ENCODE peak calls at places on chromosomes 16 and 17, in nine cellular contexts. G, B, N, J, S, E, K, Q and I are unnamed samples.

GRCh38 chr16:2473425-2473926 is 1.5 kb upstream of the TBC1D24 start:
- DNase-seq in G (peak; percentile 59), B (no peak), N (no peak), J (no peak), S (no peak), E (no peak), K (no peak), Q (no peak), I (no peak)

GRCh38 chr16:5005916-5006315 is 27.8 kb downstream of the NAGPA start:
- DNase-seq in G (no peak), B (no peak), N (no peak), J (no peak), S (no peak), E (no peak), K (no peak), Q (no peak), I (no peak)

GRCh38 chr17:51540151-51540550 is 279.8 kb downstream of the UTP18 start:
- DNase-seq in G (no peak), B (no peak), N (no peak), J (no peak), S (no peak), E (no peak), K (no peak), Q (no peak), I (no peak)

GRCh38 chr16:31354394-31355291 is at the start of gene ITGAX:
- DNase-seq in G (no peak), B (peak; percentile 92), N (no peak), J (peak; percentile 4), S (peak; percentile 77), E (peak; percentile 62), K (peak; percentile 90), Q (peak; percentile 74), I (no peak)

GRCh38 chr16:49608801-49609200 is 235.2 kb downstream of the C16orf78 start:
- DNase-seq in G (peak; percentile 8), B (no peak), N (no peak), J (peak; percentile 74), S (peak; percentile 63), E (peak; percentile 60), K (peak; percentile 25), Q (no peak), I (no peak)

GRCh38 chr16:58503166-58503862 is 3.4 kb downstream of the NDRG4 start:
- DNase-seq in G (no peak), B (no peak), N (no peak), J (no peak), S (no peak), E (no peak), K (peak; percentile 62), Q (peak; percentile 28), I (no peak)

GRCh38 chr17:82668631-82669099 is 20.4 kb upstream of the WDR45B start:
- DNase-seq in G (peak; percentile 73), B (peak; percentile 89), N (peak; percentile 50), J (peak; percentile 25), S (peak; percentile 73), E (peak; percentile 81), K (no peak), Q (peak; percentile 79), I (no peak)

GRCh38 chr16:87465306-87465705 is 27.5 kb downstream of the ZCCHC14 start:
- DNase-seq in G (no peak), B (peak; percentile 91), N (peak; percentile 74), J (peak; percentile 93), S (peak; percentile 89), E (peak; percentile 79), K (peak; percentile 95), Q (peak; percentile 80), I (peak; percentile 66)

GRCh38 chr17:65131946-65132345 is 5.2 kb upstream of the RGS9 start:
- DNase-seq in G (no peak), B (no peak), N (peak; percentile 95), J (peak; percentile 57), S (no peak), E (peak; percentile 59), K (no peak), Q (peak; percentile 59), I (no peak)

GRCh38 chr16:8644513-8645140 is 23.1 kb downstream of the METTL22 start:
- DNase-seq in G (no peak), B (peak; percentile 75), N (no peak), J (no peak), S (no peak), E (no peak), K (no peak), Q (peak; percentile 53), I (no peak)
- TF ChIP-seq CTCF in G (no peak), B (peak; percentile 9), N (no peak), J (no peak), S (no peak), E (no peak), K (no peak), Q (no peak), I (no peak)

GRCh38 chr17:19569785-19570496 is 36.3 kb downstream of the SLC47A1 start:
- DNase-seq in G (peak; percentile 63), B (no peak), N (no peak), J (no peak), S (no peak), E (no peak), K (no peak), Q (no peak), I (no peak)

GRCh38 chr17:19566176-19566575 is 32.5 kb downstream of the SLC47A1 start:
- DNase-seq in G (no peak), B (no peak), N (no peak), J (no peak), S (no peak), E (no peak), K (no peak), Q (no peak), I (no peak)

GRCh38 chr17:19570497-19571151 is 37.0 kb downstream of the SLC47A1 start:
- DNase-seq in G (no peak), B (no peak), N (no peak), J (no peak), S (no peak), E (no peak), K (no peak), Q (peak; percentile 58), I (no peak)

GRCh38 chr17:19568016-19568350 is 34.3 kb downstream of the SLC47A1 start:
- DNase-seq in G (no peak), B (no peak), N (no peak), J (no peak), S (no peak), E (no peak), K (no peak), Q (no peak), I (no peak)

DNA sequence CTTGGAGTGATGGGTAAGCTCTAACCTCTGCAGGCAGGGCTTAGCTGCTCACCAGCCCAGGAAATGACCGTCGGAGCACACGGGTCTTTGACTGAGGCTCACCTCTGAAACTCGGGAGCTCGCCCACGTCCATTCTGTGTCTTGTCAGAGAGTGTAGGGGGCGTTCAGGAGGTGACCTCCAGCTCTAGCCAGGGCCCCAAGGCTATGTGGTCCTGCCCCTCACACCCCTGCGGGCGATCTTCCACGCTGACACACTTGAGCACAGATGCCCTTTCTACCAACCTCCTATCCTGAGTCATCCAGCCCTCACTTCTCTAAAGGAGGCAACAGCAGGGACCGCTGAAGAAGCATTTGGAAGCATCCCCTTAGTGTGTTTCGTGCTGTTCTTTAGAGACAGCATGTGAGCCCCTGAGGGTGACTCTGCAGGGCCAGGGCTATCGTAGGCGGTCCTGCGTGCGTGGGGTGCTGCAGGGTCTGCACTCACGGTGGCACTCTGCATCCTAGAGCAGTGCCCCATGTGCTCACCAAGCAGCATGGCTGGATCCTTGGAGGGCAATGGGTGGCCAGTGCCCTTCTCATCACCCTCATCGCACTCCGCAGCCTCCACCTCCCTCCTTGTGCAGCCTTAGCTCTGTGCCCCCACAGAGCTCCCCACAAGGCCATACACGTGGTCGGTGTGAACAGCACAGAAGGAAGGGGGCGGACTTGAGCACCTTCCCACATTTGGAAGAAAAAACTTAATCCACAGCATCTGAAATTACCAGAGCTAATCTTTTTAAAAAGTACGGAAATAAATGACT is 33.8 kb downstream of the SLC47A1 start:
- DNase-seq in G (no peak), B (no peak), N (no peak), J (no peak), S (no peak), E (no peak), K (no peak), Q (no peak), I (no peak)
- TF ChIP-seq CTCF in G (peak; percentile 30), B (no peak), N (no peak), J (no peak), S (no peak), E (no peak), K (no peak), Q (no peak), I (no peak)

GRCh38 chr17:50426814-50427787 is 1.1 kb downstream of the ACSF2 start:
- DNase-seq in G (peak; percentile 73), B (no peak), N (peak; percentile 10), J (peak; percentile 34), S (no peak), E (peak; percentile 62), K (no peak), Q (peak; percentile 71), I (no peak)
- TF ChIP-seq CTCF in G (peak; percentile 88), B (peak; percentile 23), N (peak; percentile 36), J (peak; percentile 19), S (peak; percentile 21), E (peak; percentile 32), K (no peak), Q (no peak), I (no peak)

DNA sequence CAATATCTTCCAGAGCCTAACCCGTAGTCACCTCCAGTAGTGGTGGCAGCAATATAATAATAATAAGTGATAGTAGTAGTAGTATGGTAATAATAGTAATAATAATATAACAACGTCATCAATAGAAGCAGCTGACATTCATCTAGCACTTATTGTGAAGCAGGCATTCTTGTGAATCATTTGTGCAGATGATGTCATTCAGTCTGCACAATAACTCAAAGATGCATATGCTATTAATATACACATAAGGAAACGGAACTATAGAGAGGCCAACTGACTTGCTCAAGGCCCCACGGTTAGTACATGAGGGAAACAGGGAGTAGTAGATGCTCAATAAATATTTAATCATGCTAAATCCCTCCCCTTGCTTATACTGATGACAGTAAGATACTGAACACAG is 35.4 kb upstream of the GAN start:
- DNase-seq in G (no peak), B (no peak), N (no peak), J (peak; percentile 52), S (no peak), E (no peak), K (no peak), Q (no peak), I (no peak)
- TF ChIP-seq CTCF in G (no peak), B (no peak), N (no peak), J (no peak), S (no peak), E (no peak), K (no peak), Q (no peak), I (no peak)

DNA sequence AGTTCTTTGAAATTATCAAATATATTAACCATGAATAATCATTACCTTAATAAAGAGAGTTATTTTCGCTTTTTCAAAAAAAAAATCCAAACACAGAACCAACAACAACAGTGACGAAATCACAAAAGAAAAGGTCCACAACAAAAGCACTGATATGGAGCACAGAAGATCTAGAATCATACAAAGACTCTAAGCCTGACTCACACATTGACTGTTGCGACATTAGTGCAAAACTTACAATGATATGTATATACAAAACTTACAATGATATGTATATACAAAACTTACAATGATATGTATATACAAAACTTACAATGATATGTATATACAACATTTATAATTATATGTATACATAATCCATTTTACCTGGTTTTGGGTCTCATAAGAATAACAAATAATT is 117.7 kb downstream of the USP22 start:
- DNase-seq in G (no peak), B (no peak), N (no peak), J (peak; percentile 48), S (no peak), E (no peak), K (no peak), Q (no peak), I (no peak)
- TF ChIP-seq CTCF in G (no peak), B (no peak), N (no peak), J (no peak), S (no peak), E (no peak), K (no peak), Q (no peak), I (no peak)